ENCODE peak calls at places on chromosomes 3 and 15, in seven cellular contexts. U is H1, M is HCT116, K is SK-N-SH, D is K562, C is HepG2, I is GM12878. Q is an unnamed sample.

GRCh38 chr3:55596212-55596611 is 109.1 kb upstream of the WNT5A start:
- DNase-seq in I (no peak), K (no peak), C (no peak), U (no peak), D (no peak), M (no peak), Q (no peak)

GRCh38 chr3:195613468-195614069 is 29.8 kb upstream of the APOD start:
- DNase-seq in I (no peak), D (no peak), C (no peak), M (no peak), K (no peak), U (no peak), Q (no peak)

GRCh38 chr15:43226436-43227305 is 5.9 kb upstream of the EPB42 start:
- DNase-seq in K (no peak), C (no peak), U (no peak), M (no peak), D (no peak), I (no peak), Q (no peak)

GRCh38 chr3:15633766-15634588 is 32.4 kb downstream of the BTD start:
- DNase-seq in I (no peak), C (no peak), K (peak; percentile 26), U (no peak), M (no peak), D (no peak), Q (peak; percentile 83)

GRCh38 chr3:113271594-113272368 is 60.4 kb downstream of the BOC start:
- DNase-seq in M (no peak), I (no peak), U (no peak), D (no peak), K (no peak), C (no peak), Q (no peak)

GRCh38 chr3:21995079-21995607 is 244.1 kb upstream of the ZNF385D start:
- DNase-seq in D (no peak), C (no peak), K (no peak), M (no peak), U (no peak), I (no peak), Q (no peak)

GRCh38 chr3:41202834-41203345 is 3.6 kb downstream of the CTNNB1 start:
- DNase-seq in C (peak; percentile 43), D (no peak), M (no peak), K (peak; percentile 49), U (no peak), I (no peak), Q (peak; percentile 68)

GRCh38 chr3:186605561-186606545 is 7.0 kb upstream of the AHSG start:
- DNase-seq in C (peak; percentile 87), M (no peak), D (no peak), U (no peak), K (no peak), I (no peak), Q (no peak)

GRCh38 chr15:55289573-55290360 is at the start of gene RAB27A:
- DNase-seq in K (peak; percentile 85), D (peak; percentile 90), M (peak; percentile 28), U (peak; percentile 82), I (no peak), C (peak; percentile 64), Q (peak; percentile 79)

GRCh38 chr3:25533365-25533764 is 105.3 kb downstream of the RARB start:
- DNase-seq in U (no peak), K (no peak), D (no peak), I (no peak), C (no peak), M (no peak), Q (peak; percentile 16)

GRCh38 chr3:113105980-113106379 is 105.4 kb upstream of the BOC start:
- DNase-seq in D (no peak), K (no peak), C (no peak), U (no peak), M (no peak), I (no peak), Q (no peak)

GRCh38 chr15:59276225-59277178 is 69.9 kb downstream of the LDHAL6B start:
- DNase-seq in K (no peak), I (no peak), D (no peak), U (no peak), C (peak; percentile 96), M (peak; percentile 90), Q (no peak)

GRCh38 chr3:95609411-95609810 is 1205.0 kb upstream of the EPHA6 start:
- DNase-seq in U (no peak), C (no peak), D (no peak), K (no peak), M (no peak), I (no peak), Q (no peak)

GRCh38 chr3:126355251-126355650 is 2.0 kb downstream of the KLF15 start:
- DNase-seq in M (no peak), C (no peak), U (no peak), K (no peak), I (no peak), D (peak; percentile 11), Q (no peak)

GRCh38 chr3:56347219-56347871 is 120.9 kb downstream of the ERC2 start:
- DNase-seq in M (no peak), I (no peak), U (peak; percentile 96), C (no peak), K (peak; percentile 10), D (peak; percentile 40), Q (no peak)

GRCh38 chr3:191094057-191094456 is 105.0 kb upstream of the OSTN start:
- DNase-seq in C (no peak), D (no peak), K (no peak), I (no peak), U (no peak), M (no peak), Q (no peak)

GRCh38 chr3:53794597-53794996 is 51.6 kb downstream of the CHDH start:
- DNase-seq in U (no peak), D (no peak), I (no peak), K (no peak), M (no peak), C (no peak), Q (no peak)

GRCh38 chr3:188956839-188957489 is 214.8 kb upstream of the TPRG1 start:
- DNase-seq in C (peak; percentile 49), D (peak; percentile 27), U (no peak), I (no peak), K (peak; percentile 22), M (peak; percentile 60), Q (peak; percentile 78)

GRCh38 chr3:188796122-188796631 is 375.6 kb upstream of the TPRG1 start:
- DNase-seq in D (no peak), U (no peak), C (no peak), K (no peak), I (no peak), M (no peak), Q (no peak)

GRCh38 chr3:160869825-160870224 is 113.8 kb downstream of the PPM1L start:
- DNase-seq in M (no peak), I (no peak), C (no peak), K (peak; percentile 20), D (no peak), U (no peak), Q (peak; percentile 98)

GRCh38 chr3:122077293-122078234 is 22.4 kb downstream of the CD86 start:
- DNase-seq in D (no peak), M (no peak), U (no peak), I (no peak), K (no peak), C (no peak), Q (no peak)

GRCh38 chr3:183775781-183776180 is 49.6 kb downstream of the MAP6D1 start:
- DNase-seq in C (no peak), U (no peak), K (no peak), M (no peak), I (no peak), D (no peak), Q (no peak)

GRCh38 chr3:18112976-18113766 is 312.0 kb downstream of the SATB1 start:
- DNase-seq in C (no peak), I (no peak), U (no peak), D (no peak), M (no peak), K (peak; percentile 60), Q (no peak)

DNA sequence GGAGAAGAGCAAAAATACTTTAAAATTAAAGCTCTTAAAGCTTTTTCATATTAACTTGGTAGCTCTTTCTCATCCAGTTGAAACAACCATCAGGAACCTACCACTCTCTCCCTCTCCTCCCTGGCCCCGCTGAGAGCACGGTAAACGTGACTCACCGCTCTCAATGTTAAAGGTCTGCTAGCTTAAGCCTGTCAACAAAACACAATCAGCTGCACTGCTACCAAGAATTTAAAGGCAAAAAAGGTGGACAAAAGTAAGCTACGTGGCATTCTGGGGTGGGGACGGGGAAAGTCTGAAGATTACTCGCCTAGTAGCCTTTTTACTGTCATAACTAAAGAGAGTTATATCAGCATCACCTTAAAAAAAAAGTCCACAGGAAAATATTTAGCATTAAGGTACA is 8.4 kb upstream of the GP5 start:
- DNase-seq in U (no peak), C (peak; percentile 7), K (no peak), D (no peak), I (no peak), M (no peak), Q (no peak)
- TF ChIP-seq JUND in U (no peak), C (no peak), K (no peak), D (no peak), I (no peak), M (no peak), Q (no peak)

DNA sequence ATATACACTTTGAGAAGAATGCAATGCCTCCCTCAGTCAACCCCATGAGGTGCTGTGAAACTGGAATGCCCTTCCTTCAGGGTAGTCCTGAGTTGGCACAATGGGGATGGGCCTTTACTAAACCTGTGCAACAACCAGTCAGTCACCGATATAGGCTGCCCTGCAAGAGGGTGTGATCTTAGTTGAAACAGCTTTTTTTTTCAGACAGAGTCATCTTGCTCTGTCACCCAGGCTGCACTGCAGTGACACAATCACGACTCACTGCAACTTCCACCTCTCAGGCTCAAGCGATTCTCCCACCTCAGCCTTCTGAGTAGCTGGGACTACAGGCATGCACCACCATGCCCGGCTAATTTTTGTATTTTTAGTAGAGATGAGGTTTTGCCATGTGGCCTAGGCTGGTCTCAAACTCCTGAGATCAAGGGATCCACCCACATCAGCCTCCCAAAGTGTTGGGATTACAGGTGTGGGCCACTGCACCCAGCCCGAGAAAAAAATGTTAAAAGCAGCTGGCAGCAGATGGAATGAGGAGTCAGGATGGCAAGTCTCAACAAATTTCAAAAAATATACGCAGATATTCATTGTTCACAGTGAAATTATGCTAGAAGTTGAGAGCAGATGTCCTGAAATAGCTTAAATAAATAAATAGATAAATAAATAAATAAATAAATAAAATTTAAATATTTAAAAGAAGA is 31.8 kb downstream of the MYO5A start:
- DNase-seq in D (no peak), K (no peak), I (no peak), M (peak; percentile 49), C (no peak), U (no peak), Q (no peak)
- TF ChIP-seq JUND in D (no peak), K (peak; percentile 21), I (no peak), M (peak; percentile 27), C (no peak), U (no peak), Q (no peak)

GRCh38 chr15:60854858-60855568 is 374.1 kb downstream of the RORA start:
- DNase-seq in U (no peak), M (no peak), K (no peak), D (no peak), C (no peak), I (no peak), Q (no peak)
- TF ChIP-seq JUND in U (no peak), M (no peak), K (no peak), D (no peak), C (no peak), I (no peak), Q (no peak)

DNA sequence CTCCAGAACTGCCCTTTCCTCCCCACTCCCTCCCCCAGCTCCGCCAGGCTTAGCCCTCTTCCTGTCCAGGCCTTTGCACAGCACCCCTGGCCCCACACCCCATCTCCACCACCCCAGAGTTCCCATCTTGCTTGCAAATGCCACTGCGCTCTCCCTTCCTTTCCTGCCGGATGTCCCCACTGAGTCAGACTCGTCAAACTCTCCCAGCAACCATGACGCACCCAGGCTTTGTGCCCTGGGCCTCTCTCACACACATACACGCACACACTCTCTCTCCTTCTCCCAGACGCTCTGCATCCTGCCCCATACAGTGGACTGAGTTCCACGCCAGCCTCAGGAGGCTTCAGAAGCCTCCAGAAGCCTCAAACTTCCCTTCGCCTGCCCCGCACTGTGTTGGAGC is 2.8 kb upstream of the CCDC9B start:
- DNase-seq in U (no peak), M (no peak), D (no peak), K (no peak), I (no peak), C (peak; percentile 52), Q (no peak)
- TF ChIP-seq JUND in U (no peak), M (no peak), D (no peak), K (no peak), I (no peak), C (no peak), Q (no peak)

Q was measured in T47D.